ENCODE peak calls at places on chromosomes 5 and 9, in seven cellular contexts. S is heart right ventricle, B is neural progenitor cell, T is breast epithelium, H is A549, K is tibial artery, U is cardiac muscle cell. M is an unnamed sample.

GRCh38 chr9:15187589-15187988 is 119.4 kb downstream of the TTC39B start:
- DNase-seq in T (no peak), H (no peak), U (no peak), K (no peak), B (no peak), S (no peak), M (no peak)

GRCh38 chr5:53071738-53072137 is 37.8 kb downstream of the MOCS2 start:
- DNase-seq in H (no peak), B (no peak), U (peak; percentile 17), S (no peak), T (no peak), K (no peak), M (no peak)

GRCh38 chr9:113528088-113528487 is 64.6 kb downstream of the RGS3 start:
- DNase-seq in H (no peak), S (no peak), U (no peak), B (no peak), K (no peak), T (peak; percentile 37), M (no peak)

GRCh38 chr9:130535818-130536521 is 43.4 kb upstream of the FUBP3 start:
- DNase-seq in U (peak; percentile 62), S (no peak), T (no peak), K (no peak), B (peak; percentile 51), H (no peak), M (no peak)

GRCh38 chr5:150058480-150059126 is 27.8 kb downstream of the CSF1R start:
- DNase-seq in H (no peak), B (no peak), U (peak; percentile 50), S (peak; percentile 40), T (peak; percentile 40), K (peak; percentile 64), M (no peak)

GRCh38 chr9:120386390-120387131 is 193.4 kb downstream of the CDK5RAP2 start:
- DNase-seq in K (peak; percentile 51), T (no peak), U (peak; percentile 83), H (no peak), S (no peak), B (no peak), M (no peak)

GRCh38 chr5:112983307-112983811 is 6.8 kb downstream of the DCP2 start:
- DNase-seq in U (no peak), B (no peak), H (no peak), K (no peak), S (no peak), T (no peak), M (no peak)

GRCh38 chr9:93143830-93144530 is 9.9 kb upstream of the NINJ1 start:
- DNase-seq in H (no peak), U (no peak), B (no peak), K (no peak), S (no peak), T (peak; percentile 95), M (no peak)

GRCh38 chr5:12177225-12177624 is 273.0 kb upstream of the CTNND2 start:
- DNase-seq in K (no peak), H (no peak), B (no peak), U (no peak), T (no peak), S (no peak), M (no peak)

GRCh38 chr5:118220491-118220890 is 767.9 kb downstream of the DTWD2 start:
- DNase-seq in K (no peak), H (no peak), B (no peak), U (no peak), T (no peak), S (no peak), M (no peak)

GRCh38 chr5:151195622-151196021 is 28.3 kb downstream of the CCDC69 start:
- DNase-seq in T (no peak), H (no peak), B (no peak), U (peak; percentile 95), S (no peak), K (no peak), M (no peak)

GRCh38 chr9:95349109-95350038 is 31.9 kb upstream of the FANCC start:
- DNase-seq in S (no peak), K (no peak), B (peak; percentile 59), H (no peak), U (peak; percentile 10), T (no peak), M (no peak)

GRCh38 chr9:89001917-89002540 is 10.8 kb downstream of the S1PR3 start:
- DNase-seq in U (no peak), T (peak; percentile 9), B (no peak), S (no peak), H (no peak), K (peak; percentile 61), M (no peak)

GRCh38 chr5:107538331-107539162 is 132.2 kb downstream of the EFNA5 start:
- DNase-seq in K (no peak), S (no peak), U (peak; percentile 30), T (no peak), B (no peak), H (no peak), M (no peak)

GRCh38 chr9:73824671-73825070 is 672.5 kb upstream of the RORB start:
- DNase-seq in B (peak; percentile 31), T (no peak), H (no peak), U (peak; percentile 16), K (no peak), S (no peak), M (no peak)

GRCh38 chr5:74251106-74252032 is 389.2 kb downstream of the ENC1 start:
- DNase-seq in U (peak; percentile 98), T (peak; percentile 29), S (peak; percentile 50), K (peak; percentile 66), H (no peak), B (no peak), M (peak; percentile 100)
- H3K27ac ChIP-seq in U (no peak overlapping the region), T (peak overlapping the region; percentile 80), S (no peak overlapping the region), K (no peak overlapping the region), H (no peak overlapping the region), B (no peak overlapping the region), M (peak overlapping the region; percentile 89)

GRCh38 chr5:80275347-80275746 is 19.5 kb upstream of the SERINC5 start:
- DNase-seq in U (peak; percentile 59), S (no peak), T (no peak), H (no peak), B (peak; percentile 57), K (no peak), M (no peak)
- H3K27ac ChIP-seq in U (no peak overlapping the region), S (no peak overlapping the region), T (no peak overlapping the region), H (no peak overlapping the region), B (no peak overlapping the region), K (no peak overlapping the region), M (no peak overlapping the region)

GRCh38 chr5:34740306-34740891 is 84.3 kb downstream of the RAI14 start:
- DNase-seq in K (no peak), B (no peak), U (peak; percentile 34), S (peak; percentile 44), H (no peak), T (no peak), M (no peak)

GRCh38 chr5:34734321-34734720 is 78.2 kb downstream of the RAI14 start:
- DNase-seq in K (no peak), H (no peak), B (no peak), U (peak; percentile 54), S (no peak), T (no peak), M (no peak)

GRCh38 chr5:34738381-34738780 is 82.3 kb downstream of the RAI14 start:
- DNase-seq in K (no peak), T (no peak), B (no peak), U (peak; percentile 64), H (no peak), S (peak; percentile 15), M (no peak)

GRCh38 chr5:34735436-34736426 is 79.6 kb downstream of the RAI14 start:
- DNase-seq in U (peak; percentile 90), H (no peak), K (no peak), T (no peak), S (no peak), B (no peak), M (no peak)

DNA sequence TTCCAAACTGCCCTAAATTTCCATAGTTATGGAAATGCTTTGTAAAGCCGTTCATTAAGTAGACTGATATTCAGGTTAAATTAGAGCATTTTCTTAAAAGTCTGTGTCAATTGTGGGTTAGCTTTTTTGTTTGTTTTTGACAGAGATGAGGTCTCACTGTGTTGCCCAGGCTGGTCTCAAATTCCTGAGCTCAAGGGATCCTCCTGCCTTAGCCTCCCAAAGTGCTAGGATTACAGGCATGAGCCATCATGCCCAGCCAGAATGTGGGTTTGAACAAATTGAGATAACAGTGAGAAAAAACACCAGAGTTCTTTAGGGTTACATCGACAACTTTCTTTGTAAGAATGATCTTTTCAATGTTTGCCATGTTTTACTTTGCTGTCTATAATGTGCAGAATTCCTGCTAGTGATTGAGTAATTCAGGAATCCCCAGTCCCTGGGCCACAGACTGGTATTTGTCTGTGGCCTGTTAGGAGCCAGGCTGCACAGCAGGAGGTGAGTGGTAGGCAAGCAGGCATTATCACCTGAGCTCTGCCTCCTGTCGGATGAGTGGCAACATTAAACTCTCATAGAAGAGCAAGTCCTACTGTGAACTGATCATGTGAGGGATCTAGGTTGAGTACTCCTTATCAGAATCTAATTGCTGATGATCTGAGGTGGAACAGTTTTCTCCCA is 80.5 kb downstream of the RAI14 start:
- DNase-seq in T (no peak), H (no peak), B (no peak), S (no peak), K (no peak), U (peak; percentile 51), M (no peak)
- H3K27ac ChIP-seq in T (no peak overlapping the region), H (no peak overlapping the region), B (no peak overlapping the region), S (no peak overlapping the region), K (no peak overlapping the region), U (no peak overlapping the region), M (no peak overlapping the region)

GRCh38 chr9:19048966-19049871 is at the start of gene RRAGA:
- DNase-seq in S (peak; percentile 94), U (peak; percentile 98), T (peak; percentile 89), H (peak; percentile 94), K (peak; percentile 96), B (peak; percentile 99), M (peak; percentile 82)
- H3K27ac ChIP-seq in S (peak within 1 kb of the TSS; percentile 97), U (peak within 1 kb of the TSS; percentile 91), T (peak within 1 kb of the TSS; percentile 99), H (peak within 1 kb of the TSS; percentile 92), K (peak within 1 kb of the TSS; percentile 97), B (peak within 1 kb of the TSS; percentile 94), M (peak within 1 kb of the TSS; percentile 95)

GRCh38 chr5:90557871-90558270 is 726 bp upstream of the ADGRV1 start:
- DNase-seq in S (no peak), U (no peak), B (no peak), K (no peak), H (no peak), T (no peak), M (no peak)
- H3K27ac ChIP-seq in S (no peak overlapping the region), U (no peak overlapping the region), B (peak overlapping the region; percentile 44), K (no peak overlapping the region), H (no peak overlapping the region), T (no peak overlapping the region), M (no peak overlapping the region)

GRCh38 chr5:1341863-1342262 is 3.0 kb downstream of the CLPTM1L start:
- DNase-seq in H (no peak), U (no peak), B (no peak), K (no peak), S (no peak), T (no peak), M (no peak)

GRCh38 chr5:1343931-1344901 is 683 bp downstream of the CLPTM1L start:
- DNase-seq in T (no peak), B (peak; percentile 39), S (no peak), H (no peak), U (peak; percentile 17), K (no peak), M (no peak)

GRCh38 chr5:1342268-1342667 is 2.6 kb downstream of the CLPTM1L start:
- DNase-seq in T (no peak), K (no peak), B (no peak), U (no peak), H (no peak), S (no peak), M (no peak)

GRCh38 chr5:1344975-1345838 is at the start of gene CLPTM1L:
- DNase-seq in B (peak; percentile 96), T (peak; percentile 78), K (peak; percentile 92), U (peak; percentile 89), S (peak; percentile 81), H (peak; percentile 95), M (peak; percentile 43)

GRCh38 chr5:1343315-1343751 is 1.6 kb downstream of the CLPTM1L start:
- DNase-seq in U (no peak), T (no peak), B (no peak), S (no peak), K (no peak), H (no peak), M (no peak)
- H3K27ac ChIP-seq in U (no peak overlapping the region), T (no peak overlapping the region), B (no peak overlapping the region), S (no peak overlapping the region), K (no peak overlapping the region), H (no peak overlapping the region), M (no peak overlapping the region)

M was measured in epithelial cell of prostate.